ENCODE peak calls at places on chromosomes 6 and 20, in seven cellular contexts. One of them, this sample, is unnamed.

GRCh38 chr6:107821591-107821990 is 2.5 kb downstream of the SCML4 start:
- DNase-seq in stimulated activated CD4-positive, alpha-beta T cell treated with anti-CD3 and anti-CD28 coated beads, Interleukin-12 subunit alpha, Interleukin-12 subunit beta, amount 100 ng/mL, for 4 hours: no peak
- DNase-seq in tibial artery: no peak
- DNase-seq in RKO: no peak
- DNase-seq in A549: no peak
- DNase-seq in activated CD8-positive, alpha-beta memory T cell treated with anti-CD3 and anti-CD28 coated beads for 1 hour: no peak
- DNase-seq in activated naive CD4-positive, alpha-beta T cell: no peak
- DNase-seq in this sample: no peak

GRCh38 chr20:16569218-16570153 is 3.8 kb downstream of the KIF16B start:
- DNase-seq in RKO: no peak
- DNase-seq in A549: no peak
- DNase-seq in activated naive CD4-positive, alpha-beta T cell: no peak
- DNase-seq in activated CD8-positive, alpha-beta memory T cell treated with anti-CD3 and anti-CD28 coated beads for 1 hour: no peak
- DNase-seq in stimulated activated CD4-positive, alpha-beta T cell treated with anti-CD3 and anti-CD28 coated beads, Interleukin-12 subunit alpha, Interleukin-12 subunit beta, amount 100 ng/mL, for 4 hours: no peak
- DNase-seq in tibial artery: no peak
- DNase-seq in this sample: no peak

GRCh38 chr6:112636650-112637260 is 289.6 kb downstream of the RFPL4B start:
- DNase-seq in activated CD8-positive, alpha-beta memory T cell treated with anti-CD3 and anti-CD28 coated beads for 1 hour: no peak
- DNase-seq in A549: no peak
- DNase-seq in activated naive CD4-positive, alpha-beta T cell: no peak
- DNase-seq in stimulated activated CD4-positive, alpha-beta T cell treated with anti-CD3 and anti-CD28 coated beads, Interleukin-12 subunit alpha, Interleukin-12 subunit beta, amount 100 ng/mL, for 4 hours: no peak
- DNase-seq in RKO: no peak
- DNase-seq in tibial artery: no peak
- DNase-seq in this sample: no peak

GRCh38 chr20:58549681-58550542 is 34.7 kb upstream of the APCDD1L start:
- DNase-seq in stimulated activated CD4-positive, alpha-beta T cell treated with anti-CD3 and anti-CD28 coated beads, Interleukin-12 subunit alpha, Interleukin-12 subunit beta, amount 100 ng/mL, for 4 hours: no peak
- DNase-seq in RKO: no peak
- DNase-seq in A549: no peak
- DNase-seq in activated CD8-positive, alpha-beta memory T cell treated with anti-CD3 and anti-CD28 coated beads for 1 hour: no peak
- DNase-seq in activated naive CD4-positive, alpha-beta T cell: no peak
- DNase-seq in tibial artery: no peak
- DNase-seq in this sample: no peak

GRCh38 chr6:19297880-19298279 is 539.3 kb upstream of the ID4 start:
- DNase-seq in activated CD8-positive, alpha-beta memory T cell treated with anti-CD3 and anti-CD28 coated beads for 1 hour: no peak
- DNase-seq in stimulated activated CD4-positive, alpha-beta T cell treated with anti-CD3 and anti-CD28 coated beads, Interleukin-12 subunit alpha, Interleukin-12 subunit beta, amount 100 ng/mL, for 4 hours: no peak
- DNase-seq in activated naive CD4-positive, alpha-beta T cell: no peak
- DNase-seq in A549: no peak
- DNase-seq in tibial artery: no peak
- DNase-seq in RKO: no peak
- DNase-seq in this sample: no peak

GRCh38 chr20:3383878-3384495 is 23.5 kb downstream of the DNAAF9 start:
- DNase-seq in stimulated activated CD4-positive, alpha-beta T cell treated with anti-CD3 and anti-CD28 coated beads, Interleukin-12 subunit alpha, Interleukin-12 subunit beta, amount 100 ng/mL, for 4 hours: no peak
- DNase-seq in RKO: no peak
- DNase-seq in activated CD8-positive, alpha-beta memory T cell treated with anti-CD3 and anti-CD28 coated beads for 1 hour: no peak
- DNase-seq in A549: no peak
- DNase-seq in activated naive CD4-positive, alpha-beta T cell: no peak
- DNase-seq in tibial artery: no peak
- DNase-seq in this sample: no peak

GRCh38 chr6:66496659-66497058 is 789.6 kb upstream of the EYS start:
- DNase-seq in activated naive CD4-positive, alpha-beta T cell: no peak
- DNase-seq in tibial artery: no peak
- DNase-seq in RKO: peak
- DNase-seq in activated CD8-positive, alpha-beta memory T cell treated with anti-CD3 and anti-CD28 coated beads for 1 hour: no peak
- DNase-seq in A549: no peak
- DNase-seq in stimulated activated CD4-positive, alpha-beta T cell treated with anti-CD3 and anti-CD28 coated beads, Interleukin-12 subunit alpha, Interleukin-12 subunit beta, amount 100 ng/mL, for 4 hours: no peak
- DNase-seq in this sample: no peak

GRCh38 chr6:18528084-18528743 is 141.1 kb downstream of the RNF144B start:
- DNase-seq in tibial artery: no peak
- DNase-seq in RKO: peak
- DNase-seq in A549: peak
- DNase-seq in activated CD8-positive, alpha-beta memory T cell treated with anti-CD3 and anti-CD28 coated beads for 1 hour: no peak
- DNase-seq in activated naive CD4-positive, alpha-beta T cell: no peak
- DNase-seq in stimulated activated CD4-positive, alpha-beta T cell treated with anti-CD3 and anti-CD28 coated beads, Interleukin-12 subunit alpha, Interleukin-12 subunit beta, amount 100 ng/mL, for 4 hours: no peak
- DNase-seq in this sample: no peak

GRCh38 chr20:17615645-17616479 is 46.0 kb downstream of the DSTN start:
- DNase-seq in activated naive CD4-positive, alpha-beta T cell: no peak
- DNase-seq in tibial artery: peak
- DNase-seq in RKO: no peak
- DNase-seq in A549: no peak
- DNase-seq in activated CD8-positive, alpha-beta memory T cell treated with anti-CD3 and anti-CD28 coated beads for 1 hour: no peak
- DNase-seq in stimulated activated CD4-positive, alpha-beta T cell treated with anti-CD3 and anti-CD28 coated beads, Interleukin-12 subunit alpha, Interleukin-12 subunit beta, amount 100 ng/mL, for 4 hours: no peak
- DNase-seq in this sample: no peak

GRCh38 chr6:15493437-15494168 is 169.2 kb downstream of the DTNBP1 start:
- DNase-seq in A549: no peak
- DNase-seq in RKO: no peak
- DNase-seq in stimulated activated CD4-positive, alpha-beta T cell treated with anti-CD3 and anti-CD28 coated beads, Interleukin-12 subunit alpha, Interleukin-12 subunit beta, amount 100 ng/mL, for 4 hours: no peak
- DNase-seq in activated CD8-positive, alpha-beta memory T cell treated with anti-CD3 and anti-CD28 coated beads for 1 hour: no peak
- DNase-seq in activated naive CD4-positive, alpha-beta T cell: no peak
- DNase-seq in tibial artery: no peak
- DNase-seq in this sample: no peak

GRCh38 chr6:142570221-142570671 is 268.4 kb downstream of the ADGRG6 start:
- DNase-seq in activated naive CD4-positive, alpha-beta T cell: no peak
- DNase-seq in tibial artery: no peak
- DNase-seq in A549: no peak
- DNase-seq in stimulated activated CD4-positive, alpha-beta T cell treated with anti-CD3 and anti-CD28 coated beads, Interleukin-12 subunit alpha, Interleukin-12 subunit beta, amount 100 ng/mL, for 4 hours: no peak
- DNase-seq in activated CD8-positive, alpha-beta memory T cell treated with anti-CD3 and anti-CD28 coated beads for 1 hour: no peak
- DNase-seq in RKO: no peak
- DNase-seq in this sample: no peak

GRCh38 chr20:50980071-50980681 is 21.6 kb downstream of the MOCS3 start:
- DNase-seq in activated naive CD4-positive, alpha-beta T cell: no peak
- DNase-seq in RKO: peak
- DNase-seq in A549: peak
- DNase-seq in activated CD8-positive, alpha-beta memory T cell treated with anti-CD3 and anti-CD28 coated beads for 1 hour: no peak
- DNase-seq in tibial artery: no peak
- DNase-seq in stimulated activated CD4-positive, alpha-beta T cell treated with anti-CD3 and anti-CD28 coated beads, Interleukin-12 subunit alpha, Interleukin-12 subunit beta, amount 100 ng/mL, for 4 hours: no peak
- DNase-seq in this sample: no peak

GRCh38 chr6:3808189-3808588 is 41.0 kb upstream of the FAM50B start:
- DNase-seq in stimulated activated CD4-positive, alpha-beta T cell treated with anti-CD3 and anti-CD28 coated beads, Interleukin-12 subunit alpha, Interleukin-12 subunit beta, amount 100 ng/mL, for 4 hours: no peak
- DNase-seq in RKO: no peak
- DNase-seq in A549: no peak
- DNase-seq in activated naive CD4-positive, alpha-beta T cell: no peak
- DNase-seq in activated CD8-positive, alpha-beta memory T cell treated with anti-CD3 and anti-CD28 coated beads for 1 hour: no peak
- DNase-seq in tibial artery: no peak
- DNase-seq in this sample: no peak